ENCODE peak calls at places on chromosomes 5 and 9, in five cellular contexts. A, N, E, M and V are unnamed samples.

GRCh38 chr9:127779136-127779981 is 893 bp upstream of the SH2D3C start:
- DNase-seq in M (no peak), A (peak; percentile 35), E (no peak), N (no peak), V (no peak)

GRCh38 chr5:167940911-167941310 is 350.5 kb upstream of the WWC1 start:
- DNase-seq in E (no peak), M (no peak), A (peak; percentile 87), N (no peak), V (no peak)

GRCh38 chr5:96114736-96115466 is 153.2 kb upstream of the ELL2 start:
- DNase-seq in A (peak; percentile 61), M (no peak), E (no peak), N (no peak), V (no peak)

GRCh38 chr5:102999191-102999590 is 120.7 kb downstream of the GIN1 start:
- DNase-seq in M (no peak), E (no peak), N (no peak), A (no peak), V (no peak)

GRCh38 chr5:55450050-55450765 is 84.6 kb downstream of the PLPP1 start:
- DNase-seq in M (no peak), A (peak; percentile 73), E (no peak), N (no peak), V (no peak)

GRCh38 chr5:50839472-50839871 is 173.0 kb downstream of the PARP8 start:
- DNase-seq in A (no peak), M (no peak), E (no peak), N (no peak), V (no peak)

GRCh38 chr5:132422720-132423442 is 53.4 kb downstream of the SLC22A5 start:
- DNase-seq in E (peak; percentile 83), A (peak; percentile 65), N (no peak), M (no peak), V (peak; percentile 49)

GRCh38 chr9:21381752-21382339 is 3.4 kb downstream of the IFNA2 start:
- DNase-seq in M (no peak), A (no peak), N (no peak), E (no peak), V (peak; percentile 88)

GRCh38 chr9:13520069-13520468 is 240.6 kb upstream of the MPDZ start:
- DNase-seq in A (no peak), M (no peak), N (no peak), E (no peak), V (no peak)

GRCh38 chr5:74212336-74212735 is 428.2 kb downstream of the ENC1 start:
- DNase-seq in N (peak; percentile 46), E (no peak), A (peak; percentile 44), M (no peak), V (peak; percentile 68)

GRCh38 chr9:105243015-105243686 is 1.3 kb upstream of the SLC44A1 start:
- DNase-seq in N (peak; percentile 4), E (no peak), M (no peak), A (peak; percentile 80), V (no peak)

GRCh38 chr9:27714388-27714787 is 141.1 kb upstream of the C9orf72 start:
- DNase-seq in E (no peak), A (no peak), M (peak; percentile 4), N (no peak), V (no peak)

GRCh38 chr5:64339776-64340175 is 166.0 kb upstream of the RGS7BP start:
- DNase-seq in E (no peak), M (no peak), A (no peak), N (no peak), V (no peak)

GRCh38 chr5:124231240-124231639 is 515.2 kb downstream of the ZNF608 start:
- DNase-seq in M (no peak), A (no peak), N (no peak), E (no peak), V (no peak)

GRCh38 chr9:71678999-71679398 is 89.3 kb downstream of the CEMIP2 start:
- DNase-seq in N (no peak), M (no peak), A (no peak), E (peak; percentile 45), V (no peak)

GRCh38 chr5:158701406-158702177 is 398.1 kb downstream of the EBF1 start:
- DNase-seq in M (peak; percentile 44), N (no peak), A (peak; percentile 93), E (no peak), V (no peak)

GRCh38 chr9:93465853-93466252 is 12.5 kb upstream of the FAM120AOS start:
- DNase-seq in N (no peak), M (no peak), A (no peak), E (no peak), V (no peak)

GRCh38 chr5:140042551-140043507 is at the start of gene NRG2:
- DNase-seq in M (peak; percentile 89), A (peak; percentile 71), E (peak; percentile 45), N (peak; percentile 92), V (peak; percentile 66)

GRCh38 chr9:88532320-88532719 is 2.7 kb upstream of the NXNL2 start:
- DNase-seq in N (peak; percentile 85), M (peak; percentile 73), E (no peak), A (no peak), V (no peak)

GRCh38 chr5:34959323-34959722 is 30.0 kb downstream of the DNAJC21 start:
- DNase-seq in E (peak; percentile 86), N (no peak), M (no peak), A (peak; percentile 63), V (no peak)

DNA sequence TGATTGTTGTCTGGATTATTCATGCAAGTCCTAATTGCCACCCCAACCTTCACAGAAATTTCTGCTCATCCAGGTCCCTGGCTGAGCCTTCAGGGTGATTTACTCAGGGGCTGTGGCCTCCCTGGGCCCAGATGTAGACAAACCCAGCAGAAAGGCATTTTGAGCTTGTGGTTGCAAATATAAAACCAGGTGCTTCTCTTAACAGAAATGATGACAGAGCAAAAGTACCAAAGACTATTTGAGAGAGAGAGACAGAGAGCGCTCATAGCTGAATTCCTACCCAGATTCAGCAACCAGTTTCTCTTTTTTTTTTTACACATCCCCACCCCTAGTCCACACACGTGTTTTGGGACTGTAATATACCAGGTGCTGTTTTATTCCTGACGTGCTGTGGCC is 154.9 kb upstream of the SMIM23 start:
- DNase-seq in E (no peak), N (no peak), M (no peak), A (no peak), V (no peak)
- H3K4me1 ChIP-seq in E (peaks cover 26% of the 10 kb centered on the region), N (peaks cover 7% of the 10 kb centered on the region), M (no peaks in the 10 kb centered on the region), A (no peaks in the 10 kb centered on the region), V (peaks cover 17% of the 10 kb centered on the region)

DNA sequence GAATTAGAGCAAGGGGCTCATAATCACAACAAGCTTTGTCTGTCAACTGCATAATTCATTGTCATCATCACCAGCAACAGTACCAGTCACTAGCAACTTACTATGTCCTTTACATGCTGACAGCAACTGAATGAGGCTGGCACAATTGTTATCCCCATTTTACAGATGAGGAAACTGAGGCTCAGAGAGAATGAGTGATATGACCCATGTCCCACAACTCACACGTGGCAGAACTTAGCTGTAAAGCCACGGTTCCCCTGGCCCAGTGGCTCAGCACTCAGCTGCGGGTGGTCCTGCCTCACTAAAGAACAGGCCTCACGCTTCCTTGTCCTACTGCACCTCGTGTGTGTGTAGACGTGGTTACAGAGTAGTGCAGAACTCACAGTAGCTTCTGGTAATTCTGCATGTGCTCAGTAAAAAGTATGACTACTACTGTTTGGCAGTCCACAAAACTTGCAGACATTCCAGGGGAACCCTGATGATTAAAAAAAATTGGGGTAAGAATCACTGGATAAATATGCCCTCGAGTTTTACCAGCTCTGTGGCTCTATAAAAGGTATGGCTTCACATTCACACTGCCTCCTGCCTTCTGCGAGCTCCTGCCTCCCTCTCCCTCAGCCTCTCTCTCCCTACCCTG is 30.2 kb downstream of the AFAP1L1 start:
- DNase-seq in A (peak; percentile 75), N (no peak), E (no peak), M (no peak), V (no peak)
- H3K4me2 ChIP-seq in A (no peak overlapping the region), N (no peak overlapping the region), E (no peak overlapping the region), M (no peak overlapping the region), V (no peak overlapping the region)

GRCh38 chr9:137202966-137203365 is 2.4 kb upstream of the TPRN start:
- DNase-seq in M (no peak), E (no peak), N (no peak), A (no peak), V (no peak)
- H3K4me1 ChIP-seq in M (peaks cover 45% of the 10 kb centered on the region), E (peaks cover 44% of the 10 kb centered on the region), N (peaks cover 27% of the 10 kb centered on the region), A (peaks cover 25% of the 10 kb centered on the region), V (peaks cover 68% of the 10 kb centered on the region)

GRCh38 chr9:137463931-137464290 is 4.8 kb upstream of the NSMF start:
- DNase-seq in N (no peak), E (no peak), M (no peak), A (no peak), V (no peak)
- H3K4me2 ChIP-seq in N (no peak overlapping the region), E (no peak overlapping the region), M (no peak overlapping the region), A (no peak overlapping the region), V (no peak overlapping the region)

GRCh38 chr5:133610489-133611356 is 1.6 kb downstream of the FSTL4 start:
- DNase-seq in A (peak; percentile 65), E (no peak), M (peak; percentile 82), N (peak; percentile 96), V (no peak)

GRCh38 chr5:133612021-133612860 is at the start of gene FSTL4:
- DNase-seq in E (no peak), N (peak; percentile 82), A (no peak), M (peak; percentile 46), V (no peak)

GRCh38 chr5:133613743-133614142 is 1.4 kb upstream of the FSTL4 start:
- DNase-seq in A (no peak), M (no peak), N (no peak), E (no peak), V (no peak)

GRCh38 chr5:133611357-133612020 is 852 bp downstream of the FSTL4 start:
- DNase-seq in E (no peak), M (peak; percentile 15), N (peak; percentile 54), A (no peak), V (no peak)

DNA sequence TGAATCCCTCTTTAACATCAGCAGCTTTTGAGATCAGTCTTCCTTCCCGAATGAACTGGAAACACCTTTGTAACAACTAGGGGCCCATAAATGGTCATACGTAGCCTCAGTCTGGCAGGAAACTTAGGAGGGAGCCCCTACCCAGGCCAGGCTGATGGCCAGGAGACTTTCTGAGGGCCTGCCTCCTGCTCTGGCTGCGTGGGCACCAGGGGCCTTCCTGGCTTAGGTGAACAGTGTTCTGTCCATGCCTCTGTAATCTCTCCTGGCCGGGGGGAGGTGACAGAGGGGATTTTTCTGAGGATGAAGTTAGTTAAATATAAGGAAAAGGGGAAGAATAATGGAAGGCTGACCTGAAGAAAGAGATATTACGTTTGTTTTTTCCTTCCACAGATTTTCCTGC is 843 bp upstream of the FSTL4 start:
- DNase-seq in N (no peak), E (no peak), M (no peak), A (no peak), V (no peak)
- H3K4me1 ChIP-seq in N (peaks cover 14% of the 10 kb centered on the region), E (no peaks in the 10 kb centered on the region), M (peaks cover 11% of the 10 kb centered on the region), A (no peaks in the 10 kb centered on the region), V (no peaks in the 10 kb centered on the region)

DNA sequence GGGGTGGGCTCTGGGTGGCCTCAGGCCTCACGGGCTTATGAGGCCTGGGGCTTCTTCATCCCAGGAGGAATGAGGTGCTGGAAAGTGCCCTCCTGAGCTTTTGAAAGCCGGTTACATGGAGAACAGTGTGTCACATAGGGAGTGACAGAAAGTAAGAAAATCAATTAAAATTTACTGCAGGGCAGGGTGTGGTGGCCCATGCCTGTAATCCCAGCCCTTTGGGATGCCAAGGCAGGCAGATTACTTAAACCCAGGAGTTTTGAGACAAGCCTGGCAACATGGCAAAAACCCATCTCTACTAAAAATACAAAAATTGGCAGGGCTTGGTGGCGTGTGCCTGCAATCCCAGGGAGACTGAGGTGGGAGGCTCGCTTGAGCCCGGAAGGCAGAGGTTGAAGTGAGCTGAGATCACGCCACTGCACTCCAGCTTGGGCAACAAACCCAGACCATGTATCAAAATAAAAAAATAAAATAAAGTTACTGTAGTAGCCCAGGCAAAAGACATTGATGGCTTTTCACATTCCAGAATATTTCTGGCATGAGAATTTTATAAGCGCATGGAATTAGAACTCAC is 125.8 kb upstream of the DAPK1 start:
- DNase-seq in N (no peak), M (no peak), A (no peak), E (no peak), V (no peak)
- H3K4me2 ChIP-seq in N (no peak overlapping the region), M (peak overlapping the region; percentile 65), A (no peak overlapping the region), E (peak overlapping the region; percentile 36), V (no peak overlapping the region)